ENCODE peak calls at places on chromosomes 4 and X, in eight cellular contexts. V is HepG2, Z is suprapubic skin, D is A549, Y is transverse colon, Q is tibial nerve, W is sigmoid colon, H is ovary. E is an unnamed sample.

GRCh38 chr4:184962125-184962638 is 56.1 kb upstream of the HELT start:
- DNase-seq in V (no peak), Z (no peak), D (no peak), Y (no peak), Q (no peak), W (no peak), H (no peak), E (peak; percentile 37)

GRCh38 chrX:154516655-154517100 is 646 bp upstream of the FAM3A start:
- DNase-seq in V (no peak), Z (peak; percentile 70), D (no peak), Y (no peak), Q (peak; percentile 41), W (peak; percentile 86), H (peak; percentile 71), E (no peak)

GRCh38 chr4:106569151-106570029 is 200.8 kb upstream of the GIMD1 start:
- DNase-seq in V (no peak), Z (no peak), D (no peak), Y (no peak), Q (no peak), W (no peak), H (no peak), E (no peak)

GRCh38 chrX:34918856-34919255 is 23.7 kb upstream of the FAM47B start:
- DNase-seq in V (peak; percentile 9), Z (no peak), D (peak; percentile 29), Y (no peak), Q (no peak), W (no peak), H (no peak), E (no peak)

GRCh38 chrX:153304988-153305736 is 16.4 kb downstream of the PNMA6F start:
- DNase-seq in V (no peak), Z (no peak), D (no peak), Y (no peak), Q (no peak), W (no peak), H (no peak), E (no peak)

GRCh38 chr4:34046580-34046979 is 2197.7 kb downstream of the ARAP2 start:
- DNase-seq in V (no peak), Z (no peak), D (peak; percentile 3), Y (no peak), Q (no peak), W (no peak), H (no peak), E (no peak)

GRCh38 chrX:108312938-108313337 is 125.3 kb downstream of the COL4A6 start:
- DNase-seq in V (no peak), Z (peak; percentile 49), D (peak; percentile 20), Y (no peak), Q (no peak), W (no peak), H (no peak), E (no peak)

GRCh38 chrX:78517124-78517523 is 142.0 kb downstream of the RTL3 start:
- DNase-seq in V (no peak), Z (no peak), D (no peak), Y (no peak), Q (no peak), W (no peak), H (no peak), E (no peak)

GRCh38 chr4:155604718-155605601 is 61.7 kb upstream of the GUCY1A1 start:
- DNase-seq in V (no peak), Z (peak; percentile 67), D (no peak), Y (peak; percentile 24), Q (peak; percentile 63), W (peak; percentile 84), H (no peak), E (no peak)

GRCh38 chr4:155603360-155603891 is 63.2 kb upstream of the GUCY1A1 start:
- DNase-seq in V (no peak), Z (no peak), D (no peak), Y (no peak), Q (no peak), W (no peak), H (no peak), E (no peak)

GRCh38 chr4:155599596-155599995 is 67.1 kb upstream of the GUCY1A1 start:
- DNase-seq in V (no peak), Z (no peak), D (no peak), Y (no peak), Q (no peak), W (no peak), H (no peak), E (no peak)

GRCh38 chr4:155600246-155600645 is 66.4 kb upstream of the GUCY1A1 start:
- DNase-seq in V (no peak), Z (no peak), D (no peak), Y (no peak), Q (no peak), W (no peak), H (no peak), E (no peak)

GRCh38 chr4:155602351-155603140 is 64.1 kb upstream of the GUCY1A1 start:
- DNase-seq in V (no peak), Z (no peak), D (no peak), Y (no peak), Q (no peak), W (no peak), H (no peak), E (no peak)
- TF ChIP-seq EP300 in V (no peak), Z (no peak), D (no peak), Y (no peak), Q (no peak), W (no peak), H (no peak), E (no peak)

GRCh38 chr4:77156912-77157858 is at the start of gene CCNG2:
- DNase-seq in V (peak; percentile 12), Z (peak; percentile 95), D (peak; percentile 8), Y (peak; percentile 88), Q (peak; percentile 90), W (peak; percentile 94), H (peak; percentile 90), E (peak; percentile 98)
- TF ChIP-seq POLR2A in V (peak; percentile 75), Z (no peak), D (peak; percentile 23), Y (peak; percentile 72), Q (peak; percentile 44), W (peak; percentile 9), H (peak; percentile 39), E (peak; percentile 58)

GRCh38 chrX:155577682-155578081 is 35.1 kb downstream of the TMLHE start:
- DNase-seq in V (no peak), Z (no peak), D (no peak), Y (no peak), Q (no peak), W (no peak), H (no peak), E (no peak)
- TF ChIP-seq EP300 in V (no peak), Z (no peak), D (no peak), Y (no peak), Q (no peak), W (no peak), H (no peak), E (no peak)

GRCh38 chr4:15004701-15005301 is 2.5 kb downstream of the CPEB2 start:
- DNase-seq in V (peak; percentile 20), Z (peak; percentile 91), D (no peak), Y (peak; percentile 91), Q (peak; percentile 71), W (peak; percentile 96), H (peak; percentile 81), E (peak; percentile 94)
- TF ChIP-seq POLR2A in V (no peak), Z (no peak), D (no peak), Y (peak; percentile 87), Q (peak; percentile 22), W (peak; percentile 79), H (peak; percentile 22), E (peak; percentile 62)

DNA sequence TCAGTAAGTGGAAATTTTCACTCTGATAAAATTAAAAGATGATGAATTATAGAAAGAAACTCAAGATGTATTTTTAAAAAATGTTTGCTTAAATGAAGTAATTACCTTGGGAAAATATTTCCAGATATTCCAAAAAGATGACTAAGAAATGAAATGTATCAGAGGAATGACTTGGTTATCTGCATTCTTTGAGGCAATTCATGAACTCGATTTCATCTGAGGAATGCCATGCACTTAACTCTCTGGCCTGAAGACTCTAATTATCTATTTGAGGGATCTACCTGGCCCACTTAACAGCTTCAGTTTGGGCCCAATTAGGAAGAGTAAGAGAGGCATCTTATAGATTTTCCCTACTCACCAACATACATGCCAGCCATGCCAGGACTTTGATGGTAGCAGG is 182.3 kb downstream of the INPP4B start:
- DNase-seq in V (no peak), Z (no peak), D (no peak), Y (no peak), Q (no peak), W (no peak), H (no peak), E (no peak)
- TF ChIP-seq EP300 in V (no peak), Z (no peak), D (no peak), Y (no peak), Q (no peak), W (no peak), H (no peak), E (no peak)

GRCh38 chr4:147617173-147617840 is at the start of gene TMEM184C:
- DNase-seq in V (peak; percentile 92), Z (peak; percentile 99), D (peak; percentile 89), Y (peak; percentile 99), Q (peak; percentile 100), W (peak; percentile 99), H (peak; percentile 98), E (peak; percentile 100)
- TF ChIP-seq POLR2A in V (peak; percentile 88), Z (no peak), D (peak; percentile 71), Y (peak; percentile 81), Q (peak; percentile 48), W (peak; percentile 54), H (peak; percentile 71), E (peak; percentile 32)

GRCh38 chrX:132615396-132616131 is 126.7 kb upstream of the MBNL3 start:
- DNase-seq in V (peak; percentile 44), Z (no peak), D (no peak), Y (peak; percentile 51), Q (peak; percentile 44), W (no peak), H (peak; percentile 42), E (no peak)
- TF ChIP-seq EP300 in V (no peak), Z (no peak), D (no peak), Y (no peak), Q (no peak), W (no peak), H (no peak), E (no peak)

DNA sequence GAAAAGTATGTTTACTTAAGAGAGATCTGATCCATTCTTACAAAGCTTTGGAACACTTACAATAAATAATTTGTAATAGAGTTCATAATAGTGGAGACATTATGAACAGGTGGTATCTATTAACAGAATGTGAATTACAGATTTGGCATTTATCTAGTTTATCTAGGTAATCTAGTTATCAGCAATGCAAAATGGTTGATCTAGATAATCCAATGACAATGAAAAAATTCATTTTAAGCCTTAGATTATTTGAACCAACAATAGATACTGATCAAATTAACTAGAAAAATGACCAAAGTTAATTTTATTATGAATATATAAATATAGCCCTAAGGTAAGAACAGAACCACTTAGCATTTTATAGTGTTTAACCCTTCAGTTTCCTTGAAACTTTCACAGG is 10.4 kb upstream of the NSUN7 start:
- DNase-seq in V (no peak), Z (no peak), D (no peak), Y (no peak), Q (no peak), W (no peak), H (no peak), E (no peak)
- TF ChIP-seq POLR2A in V (no peak), Z (no peak), D (no peak), Y (no peak), Q (no peak), W (no peak), H (no peak), E (no peak)

GRCh38 chr4:53321151-53321987 is 44.5 kb downstream of the SCFD2 start:
- DNase-seq in V (no peak), Z (no peak), D (no peak), Y (no peak), Q (no peak), W (no peak), H (no peak), E (no peak)
- TF ChIP-seq EP300 in V (no peak), Z (no peak), D (no peak), Y (no peak), Q (no peak), W (no peak), H (no peak), E (no peak)

GRCh38 chrX:118726887-118727685 is at the start of gene IL13RA1:
- DNase-seq in V (peak; percentile 93), Z (peak; percentile 75), D (peak; percentile 74), Y (peak; percentile 85), Q (peak; percentile 58), W (peak; percentile 90), H (peak; percentile 76), E (peak; percentile 92)
- TF ChIP-seq POLR2A in V (peak; percentile 51), Z (peak; percentile 34), D (peak; percentile 65), Y (peak; percentile 56), Q (no peak), W (peak; percentile 26), H (peak; percentile 49), E (no peak)